ENCODE peak calls at places on chromosomes 2 and 18, in eight cellular contexts. One of them, this sample, is unnamed.

GRCh38 chr2:26399781-26400376 is 1.8 kb upstream of the DRC1 start:
- DNase-seq in endothelial cell of umbilical vein: no peak
- DNase-seq in WTC11: no peak
- DNase-seq in A549: no peak
- DNase-seq in HCT116: no peak
- DNase-seq in K562: no peak
- DNase-seq in H1: no peak
- DNase-seq in GM12878: no peak
- DNase-seq in this sample: peak; percentile 86

GRCh38 chr2:14804912-14805311 is 172.4 kb downstream of the LRATD1 start:
- DNase-seq in endothelial cell of umbilical vein: no peak
- DNase-seq in WTC11: no peak
- DNase-seq in A549: no peak
- DNase-seq in HCT116: no peak
- DNase-seq in K562: no peak
- DNase-seq in H1: no peak
- DNase-seq in GM12878: no peak
- DNase-seq in this sample: no peak

GRCh38 chr2:156005531-156005930 is 327.0 kb downstream of the NR4A2 start:
- DNase-seq in endothelial cell of umbilical vein: no peak
- DNase-seq in WTC11: no peak
- DNase-seq in A549: no peak
- DNase-seq in HCT116: no peak
- DNase-seq in K562: no peak
- DNase-seq in H1: no peak
- DNase-seq in GM12878: no peak
- DNase-seq in this sample: no peak

GRCh38 chr18:54957987-54958386 is 1.3 kb downstream of the CCDC68 start:
- DNase-seq in endothelial cell of umbilical vein: no peak
- DNase-seq in WTC11: no peak
- DNase-seq in A549: peak; percentile 55
- DNase-seq in HCT116: no peak
- DNase-seq in K562: no peak
- DNase-seq in H1: no peak
- DNase-seq in GM12878: no peak
- DNase-seq in this sample: no peak

GRCh38 chr2:190682168-190682567 is 33.3 kb downstream of the NAB1 start:
- DNase-seq in endothelial cell of umbilical vein: peak; percentile 64
- DNase-seq in WTC11: no peak
- DNase-seq in A549: no peak
- DNase-seq in HCT116: peak; percentile 18
- DNase-seq in K562: no peak
- DNase-seq in H1: no peak
- DNase-seq in GM12878: no peak
- DNase-seq in this sample: no peak

GRCh38 chr2:38622210-38622609 is 19.5 kb upstream of the HNRNPLL start:
- DNase-seq in endothelial cell of umbilical vein: no peak
- DNase-seq in WTC11: no peak
- DNase-seq in A549: no peak
- DNase-seq in HCT116: no peak
- DNase-seq in K562: no peak
- DNase-seq in H1: no peak
- DNase-seq in GM12878: no peak
- DNase-seq in this sample: peak; percentile 89

GRCh38 chr2:24559714-24560113 is 68.7 kb downstream of the NCOA1 start:
- DNase-seq in endothelial cell of umbilical vein: no peak
- DNase-seq in WTC11: no peak
- DNase-seq in A549: no peak
- DNase-seq in HCT116: no peak
- DNase-seq in K562: no peak
- DNase-seq in H1: no peak
- DNase-seq in GM12878: no peak
- DNase-seq in this sample: no peak

GRCh38 chr18:63736856-63737255 is 34.1 kb downstream of the SERPINB11 start:
- DNase-seq in endothelial cell of umbilical vein: no peak
- DNase-seq in WTC11: no peak
- DNase-seq in A549: peak; percentile 82
- DNase-seq in HCT116: peak; percentile 23
- DNase-seq in K562: no peak
- DNase-seq in H1: no peak
- DNase-seq in GM12878: no peak
- DNase-seq in this sample: no peak

GRCh38 chr2:24793752-24794477 is 690 bp downstream of the CENPO start:
- DNase-seq in endothelial cell of umbilical vein: peak; percentile 68
- DNase-seq in WTC11: peak; percentile 24
- DNase-seq in A549: peak; percentile 42
- DNase-seq in HCT116: no peak
- DNase-seq in K562: peak; percentile 22
- DNase-seq in H1: no peak
- DNase-seq in GM12878: no peak
- DNase-seq in this sample: peak; percentile 41

GRCh38 chr2:227238242-227239237 is 74.1 kb downstream of the COL4A3 start:
- DNase-seq in endothelial cell of umbilical vein: peak; percentile 62
- DNase-seq in WTC11: peak; percentile 79
- DNase-seq in A549: peak; percentile 71
- DNase-seq in HCT116: peak; percentile 41
- DNase-seq in K562: peak; percentile 39
- DNase-seq in H1: peak; percentile 82
- DNase-seq in GM12878: peak; percentile 21
- DNase-seq in this sample: peak; percentile 67

GRCh38 chr18:49944681-49945080 is 131.3 kb upstream of the ACAA2 start:
- DNase-seq in endothelial cell of umbilical vein: no peak
- DNase-seq in WTC11: peak; percentile 35
- DNase-seq in A549: peak; percentile 10
- DNase-seq in HCT116: no peak
- DNase-seq in K562: peak; percentile 5
- DNase-seq in H1: no peak
- DNase-seq in GM12878: no peak
- DNase-seq in this sample: peak; percentile 15
- TF ChIP-seq CTCF in endothelial cell of umbilical vein: no peak
- TF ChIP-seq CTCF in WTC11: no peak
- TF ChIP-seq CTCF in A549: peak; percentile 5
- TF ChIP-seq CTCF in HCT116: peak; percentile 17
- TF ChIP-seq CTCF in K562: peak; percentile 27
- TF ChIP-seq CTCF in H1: peak; percentile 42
- TF ChIP-seq CTCF in GM12878: no peak
- TF ChIP-seq CTCF in this sample: no peak

DNA sequence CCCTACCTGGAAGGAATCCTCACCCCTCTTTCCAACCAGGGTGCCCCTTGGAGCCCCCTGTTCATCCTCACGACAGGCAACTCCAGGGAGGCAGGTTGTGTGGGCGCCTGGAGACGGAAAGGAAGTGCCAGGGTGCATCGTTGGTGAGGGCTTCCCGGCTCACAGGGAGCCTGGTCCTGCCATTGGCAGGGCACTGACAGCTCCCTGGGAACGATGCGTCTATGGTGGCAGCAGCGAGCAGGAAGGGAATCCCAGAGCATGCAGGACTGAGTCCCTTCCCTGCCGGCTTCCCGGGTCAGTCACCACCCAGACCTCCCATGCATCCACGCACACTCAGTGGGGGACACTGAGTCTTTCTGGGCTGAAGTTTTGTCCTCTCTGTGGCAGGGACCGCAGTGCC is 117.6 kb downstream of the INHBB start:
- DNase-seq in endothelial cell of umbilical vein: no peak
- DNase-seq in WTC11: no peak
- DNase-seq in A549: no peak
- DNase-seq in HCT116: no peak
- DNase-seq in K562: no peak
- DNase-seq in H1: no peak
- DNase-seq in GM12878: no peak
- DNase-seq in this sample: no peak
- TF ChIP-seq MAX in endothelial cell of umbilical vein: no peak
- TF ChIP-seq MAX in WTC11: no peak
- TF ChIP-seq MAX in A549: no peak
- TF ChIP-seq MAX in HCT116: no peak
- TF ChIP-seq MAX in K562: no peak
- TF ChIP-seq MAX in H1: no peak
- TF ChIP-seq MAX in GM12878: no peak
- TF ChIP-seq MAX in this sample: no peak

GRCh38 chr2:47520825-47521665 is 118.1 kb downstream of the MSH2 start:
- DNase-seq in endothelial cell of umbilical vein: peak; percentile 57
- DNase-seq in WTC11: peak; percentile 62
- DNase-seq in A549: peak; percentile 83
- DNase-seq in HCT116: no peak
- DNase-seq in K562: no peak
- DNase-seq in H1: peak; percentile 61
- DNase-seq in GM12878: peak; percentile 28
- DNase-seq in this sample: peak; percentile 87
- TF ChIP-seq CTCF in endothelial cell of umbilical vein: peak; percentile 12
- TF ChIP-seq CTCF in WTC11: no peak
- TF ChIP-seq CTCF in A549: peak; percentile 62
- TF ChIP-seq CTCF in HCT116: no peak
- TF ChIP-seq CTCF in K562: no peak
- TF ChIP-seq CTCF in H1: no peak
- TF ChIP-seq CTCF in GM12878: peak; percentile 48
- TF ChIP-seq CTCF in this sample: peak; percentile 36

GRCh38 chr2:63827749-63828148 is 13.9 kb upstream of the UGP2 start:
- DNase-seq in endothelial cell of umbilical vein: peak; percentile 18
- DNase-seq in WTC11: no peak
- DNase-seq in A549: peak; percentile 32
- DNase-seq in HCT116: peak; percentile 32
- DNase-seq in K562: peak; percentile 21
- DNase-seq in H1: no peak
- DNase-seq in GM12878: no peak
- DNase-seq in this sample: no peak
- TF ChIP-seq MAX in endothelial cell of umbilical vein: no peak
- TF ChIP-seq MAX in WTC11: no peak
- TF ChIP-seq MAX in A549: no peak
- TF ChIP-seq MAX in HCT116: no peak
- TF ChIP-seq MAX in K562: no peak
- TF ChIP-seq MAX in H1: no peak
- TF ChIP-seq MAX in GM12878: no peak
- TF ChIP-seq MAX in this sample: no peak